ENCODE peak calls at places on chromosomes 12 and 14, in six cellular contexts. L, J, I, O, E and W are unnamed samples.

GRCh38 chr12:42145552-42146215 is 1.0 kb upstream of the GXYLT1 start:
- DNase-seq in L (no peak), J (peak; percentile 50), I (peak; percentile 29), O (no peak), E (no peak), W (peak; percentile 16)

GRCh38 chr14:59013672-59014298 is 174.7 kb upstream of the DAAM1 start:
- DNase-seq in L (no peak), J (no peak), I (no peak), O (no peak), E (no peak), W (no peak)

GRCh38 chr12:52156757-52157565 is 34.9 kb downstream of the KRT80 start:
- DNase-seq in L (peak; percentile 79), J (peak; percentile 92), I (peak; percentile 94), O (peak; percentile 78), E (peak; percentile 73), W (peak; percentile 70)

GRCh38 chr12:1977109-1977508 is 27.1 kb downstream of the DCP1B start:
- DNase-seq in L (no peak), J (no peak), I (no peak), O (no peak), E (no peak), W (no peak)

GRCh38 chr12:106149096-106149784 is 10.5 kb upstream of the NUAK1 start:
- DNase-seq in L (peak; percentile 4), J (peak; percentile 58), I (no peak), O (peak; percentile 32), E (no peak), W (no peak)

GRCh38 chr14:96631621-96632362 is 129.6 kb downstream of the PAPOLA start:
- DNase-seq in L (no peak), J (peak; percentile 26), I (no peak), O (no peak), E (peak; percentile 3), W (no peak)

GRCh38 chr12:91211869-91212268 is 29.3 kb upstream of the DCN start:
- DNase-seq in L (no peak), J (no peak), I (no peak), O (no peak), E (no peak), W (no peak)

GRCh38 chr14:94342334-94342934 is 19.3 kb upstream of the SERPINA6 start:
- DNase-seq in L (no peak), J (no peak), I (no peak), O (no peak), E (peak; percentile 92), W (no peak)

GRCh38 chr12:18683603-18684002 is 54.2 kb downstream of the PLCZ1 start:
- DNase-seq in L (no peak), J (no peak), I (no peak), O (no peak), E (no peak), W (no peak)

GRCh38 chr14:98819867-98820206 is 452.2 kb downstream of the BCL11B start:
- DNase-seq in L (no peak), J (no peak), I (no peak), O (no peak), E (no peak), W (peak; percentile 71)

GRCh38 chr14:20387577-20387976 is 25.7 kb downstream of the TEP1 start:
- DNase-seq in L (no peak), J (no peak), I (no peak), O (no peak), E (no peak), W (no peak)

GRCh38 chr14:35991356-35991755 is 165.2 kb downstream of the BRMS1L start:
- DNase-seq in L (no peak), J (no peak), I (no peak), O (peak; percentile 49), E (no peak), W (no peak)

GRCh38 chr14:60867503-60868172 is 113.2 kb downstream of the TRMT5 start:
- DNase-seq in L (no peak), J (no peak), I (no peak), O (no peak), E (no peak), W (no peak)

GRCh38 chr12:106195638-106196037 is 52.2 kb downstream of the CKAP4 start:
- DNase-seq in L (no peak), J (no peak), I (peak; percentile 25), O (peak; percentile 56), E (peak; percentile 34), W (no peak)

GRCh38 chr14:98501836-98502235 is 770.2 kb downstream of the BCL11B start:
- DNase-seq in L (no peak), J (no peak), I (no peak), O (no peak), E (no peak), W (no peak)

GRCh38 chr12:72699362-72699761 is 427.2 kb downstream of the TRHDE start:
- DNase-seq in L (no peak), J (no peak), I (no peak), O (no peak), E (no peak), W (no peak)

GRCh38 chr14:80606347-80606772 is 335.2 kb downstream of the CEP128 start:
- DNase-seq in L (no peak), J (no peak), I (no peak), O (no peak), E (no peak), W (no peak)

GRCh38 chr12:112374166-112374740 is 8.0 kb downstream of the HECTD4 start:
- DNase-seq in L (no peak), J (no peak), I (no peak), O (no peak), E (no peak), W (no peak)

GRCh38 chr12:14630793-14631192 is 63.1 kb upstream of the PLBD1 start:
- DNase-seq in L (no peak), J (no peak), I (no peak), O (no peak), E (no peak), W (no peak)

GRCh38 chr12:62744551-62744950 is 190.4 kb downstream of the PPM1H start:
- DNase-seq in L (no peak), J (no peak), I (no peak), O (no peak), E (no peak), W (no peak)

GRCh38 chr14:36514278-36515104 is 5.5 kb downstream of the NKX2-1 start:
- DNase-seq in L (no peak), J (no peak), I (no peak), O (no peak), E (peak; percentile 9), W (peak; percentile 87)

GRCh38 chr14:65961004-65961403 is 525.2 kb upstream of the CCDC196 start:
- DNase-seq in L (peak; percentile 38), J (peak; percentile 75), I (peak; percentile 16), O (no peak), E (peak; percentile 37), W (no peak)

GRCh38 chr12:104578453-104578852 is 121.7 kb downstream of the CHST11 start:
- DNase-seq in L (no peak), J (no peak), I (no peak), O (no peak), E (peak; percentile 58), W (no peak)

GRCh38 chr14:64673748-64674147 is 30.5 kb upstream of the PLEKHG3 start:
- DNase-seq in L (no peak), J (no peak), I (no peak), O (no peak), E (no peak), W (no peak)

GRCh38 chr12:24212496-24212895 is 263.0 kb upstream of the SOX5 start:
- DNase-seq in L (no peak), J (no peak), I (no peak), O (no peak), E (no peak), W (peak; percentile 45)

GRCh38 chr14:96512602-96513397 is 10.6 kb downstream of the PAPOLA start:
- DNase-seq in L (no peak), J (no peak), I (no peak), O (no peak), E (no peak), W (no peak)

GRCh38 chr14:72444701-72445100 is 449.2 kb downstream of the DPF3 start:
- DNase-seq in L (no peak), J (no peak), I (no peak), O (no peak), E (no peak), W (no peak)